ENCODE peak calls at places on chromosome 7, in ten cellular contexts. One of them, this sample, is unnamed.

GRCh38 chr7:5420841-5421625 is 2.6 kb downstream of the TNRC18 start:
- DNase-seq in suprapubic skin: no peak
- DNase-seq in GM12892: no peak
- DNase-seq in transverse colon: no peak
- DNase-seq in HCT116: no peak
- DNase-seq in HL-60: no peak
- DNase-seq in H1: peak; percentile 71
- DNase-seq in sigmoid colon: no peak
- DNase-seq in GM23338: no peak
- DNase-seq in spleen: peak; percentile 89
- DNase-seq in this sample: no peak

GRCh38 chr7:141974831-141975230 is 1.3 kb upstream of the TAS2R38 start:
- DNase-seq in spleen: no peak
- DNase-seq in H1: no peak
- DNase-seq in suprapubic skin: no peak
- DNase-seq in transverse colon: peak; percentile 34
- DNase-seq in HL-60: no peak
- DNase-seq in HCT116: peak; percentile 28
- DNase-seq in GM12892: no peak
- DNase-seq in sigmoid colon: no peak
- DNase-seq in GM23338: peak; percentile 72
- DNase-seq in this sample: no peak

GRCh38 chr7:55365103-55365679 is at the start of gene LANCL2:
- DNase-seq in transverse colon: peak; percentile 60
- DNase-seq in HCT116: no peak
- DNase-seq in HL-60: no peak
- DNase-seq in H1: no peak
- DNase-seq in GM23338: peak; percentile 72
- DNase-seq in suprapubic skin: no peak
- DNase-seq in spleen: no peak
- DNase-seq in GM12892: no peak
- DNase-seq in sigmoid colon: no peak
- DNase-seq in this sample: no peak

GRCh38 chr7:141664450-141664849 is 37.5 kb downstream of the DENND11 start:
- DNase-seq in GM12892: no peak
- DNase-seq in transverse colon: peak; percentile 49
- DNase-seq in GM23338: no peak
- DNase-seq in H1: no peak
- DNase-seq in suprapubic skin: no peak
- DNase-seq in HL-60: no peak
- DNase-seq in spleen: no peak
- DNase-seq in sigmoid colon: no peak
- DNase-seq in HCT116: no peak
- DNase-seq in this sample: no peak

GRCh38 chr7:40808409-40808942 is 673.7 kb downstream of the SUGCT start:
- DNase-seq in spleen: no peak
- DNase-seq in suprapubic skin: no peak
- DNase-seq in HL-60: no peak
- DNase-seq in GM23338: no peak
- DNase-seq in H1: no peak
- DNase-seq in sigmoid colon: no peak
- DNase-seq in HCT116: no peak
- DNase-seq in transverse colon: no peak
- DNase-seq in GM12892: no peak
- DNase-seq in this sample: no peak

GRCh38 chr7:131424219-131424822 is 96.6 kb downstream of the MKLN1 start:
- DNase-seq in GM23338: peak; percentile 16
- DNase-seq in transverse colon: no peak
- DNase-seq in H1: no peak
- DNase-seq in HCT116: peak; percentile 12
- DNase-seq in sigmoid colon: no peak
- DNase-seq in GM12892: no peak
- DNase-seq in spleen: no peak
- DNase-seq in suprapubic skin: no peak
- DNase-seq in HL-60: no peak
- DNase-seq in this sample: peak; percentile 66

GRCh38 chr7:7565746-7566650 is 686 bp upstream of the MIOS start:
- DNase-seq in HCT116: peak; percentile 33
- DNase-seq in spleen: peak; percentile 81
- DNase-seq in GM12892: no peak
- DNase-seq in sigmoid colon: no peak
- DNase-seq in GM23338: peak; percentile 35
- DNase-seq in H1: peak; percentile 58
- DNase-seq in HL-60: no peak
- DNase-seq in suprapubic skin: no peak
- DNase-seq in transverse colon: peak; percentile 25
- DNase-seq in this sample: no peak

GRCh38 chr7:155464183-155464582 is 6.3 kb downstream of the EN2 start:
- DNase-seq in sigmoid colon: no peak
- DNase-seq in suprapubic skin: no peak
- DNase-seq in GM12892: no peak
- DNase-seq in HCT116: no peak
- DNase-seq in HL-60: no peak
- DNase-seq in H1: no peak
- DNase-seq in transverse colon: no peak
- DNase-seq in GM23338: no peak
- DNase-seq in spleen: peak; percentile 15
- DNase-seq in this sample: no peak

GRCh38 chr7:143487566-143487965 is 9.9 kb downstream of the TAS2R41 start:
- DNase-seq in spleen: no peak
- DNase-seq in GM23338: no peak
- DNase-seq in transverse colon: peak; percentile 59
- DNase-seq in suprapubic skin: peak; percentile 84
- DNase-seq in sigmoid colon: peak; percentile 74
- DNase-seq in HCT116: no peak
- DNase-seq in GM12892: no peak
- DNase-seq in H1: no peak
- DNase-seq in HL-60: no peak
- DNase-seq in this sample: no peak

GRCh38 chr7:38685851-38686250 is 54.7 kb upstream of the AMPH start:
- DNase-seq in suprapubic skin: no peak
- DNase-seq in H1: no peak
- DNase-seq in HCT116: no peak
- DNase-seq in GM23338: no peak
- DNase-seq in spleen: no peak
- DNase-seq in transverse colon: no peak
- DNase-seq in sigmoid colon: no peak
- DNase-seq in GM12892: no peak
- DNase-seq in HL-60: no peak
- DNase-seq in this sample: no peak

GRCh38 chr7:141460781-141461715 is 90.2 kb upstream of the AGK start:
- DNase-seq in transverse colon: no peak
- DNase-seq in H1: no peak
- DNase-seq in HCT116: no peak
- DNase-seq in GM23338: no peak
- DNase-seq in suprapubic skin: no peak
- DNase-seq in HL-60: no peak
- DNase-seq in GM12892: no peak
- DNase-seq in spleen: no peak
- DNase-seq in sigmoid colon: no peak
- DNase-seq in this sample: peak; percentile 92

GRCh38 chr7:134420509-134421125 is 38.3 kb downstream of the AKR1B1 start:
- DNase-seq in spleen: no peak
- DNase-seq in HL-60: no peak
- DNase-seq in GM12892: peak; percentile 16
- DNase-seq in transverse colon: peak; percentile 54
- DNase-seq in H1: peak; percentile 65
- DNase-seq in sigmoid colon: no peak
- DNase-seq in GM23338: peak; percentile 82
- DNase-seq in HCT116: peak; percentile 23
- DNase-seq in suprapubic skin: no peak
- DNase-seq in this sample: peak; percentile 14

GRCh38 chr7:135342887-135343286 is 109.2 kb downstream of the STRA8 start:
- DNase-seq in HL-60: no peak
- DNase-seq in spleen: no peak
- DNase-seq in suprapubic skin: no peak
- DNase-seq in HCT116: no peak
- DNase-seq in GM12892: no peak
- DNase-seq in GM23338: no peak
- DNase-seq in sigmoid colon: no peak
- DNase-seq in H1: no peak
- DNase-seq in transverse colon: no peak
- DNase-seq in this sample: no peak

GRCh38 chr7:23469150-23469960 is 936 bp downstream of the IGF2BP3 start:
- DNase-seq in GM12892: no peak
- DNase-seq in HL-60: no peak
- DNase-seq in transverse colon: no peak
- DNase-seq in spleen: peak; percentile 81
- DNase-seq in suprapubic skin: no peak
- DNase-seq in sigmoid colon: no peak
- DNase-seq in H1: peak; percentile 52
- DNase-seq in GM23338: no peak
- DNase-seq in HCT116: no peak
- DNase-seq in this sample: no peak

GRCh38 chr7:16993543-16993942 is 111.8 kb upstream of the AGR3 start:
- DNase-seq in GM23338: no peak
- DNase-seq in transverse colon: no peak
- DNase-seq in HCT116: no peak
- DNase-seq in sigmoid colon: no peak
- DNase-seq in GM12892: no peak
- DNase-seq in spleen: no peak
- DNase-seq in HL-60: no peak
- DNase-seq in H1: no peak
- DNase-seq in suprapubic skin: no peak
- DNase-seq in this sample: no peak

GRCh38 chr7:27677912-27678612 is 15.4 kb upstream of the HIBADH start:
- DNase-seq in suprapubic skin: no peak
- DNase-seq in sigmoid colon: no peak
- DNase-seq in transverse colon: peak; percentile 21
- DNase-seq in HL-60: no peak
- DNase-seq in H1: no peak
- DNase-seq in GM12892: no peak
- DNase-seq in GM23338: no peak
- DNase-seq in spleen: no peak
- DNase-seq in HCT116: peak; percentile 87
- DNase-seq in this sample: no peak
- TF ChIP-seq POLR2AphosphoS5 in suprapubic skin: peak; percentile 16
- TF ChIP-seq POLR2AphosphoS5 in sigmoid colon: peak; percentile 11
- TF ChIP-seq POLR2AphosphoS5 in transverse colon: peak; percentile 49
- TF ChIP-seq POLR2AphosphoS5 in HL-60: no peak
- TF ChIP-seq POLR2AphosphoS5 in H1: no peak
- TF ChIP-seq POLR2AphosphoS5 in GM12892: no peak
- TF ChIP-seq POLR2AphosphoS5 in GM23338: no peak
- TF ChIP-seq POLR2AphosphoS5 in spleen: no peak
- TF ChIP-seq POLR2AphosphoS5 in HCT116: peak; percentile 53
- TF ChIP-seq POLR2AphosphoS5 in this sample: no peak

GRCh38 chr7:102291916-102292267 is 5.2 kb downstream of the SH2B2 start:
- DNase-seq in HL-60: no peak
- DNase-seq in HCT116: no peak
- DNase-seq in GM12892: no peak
- DNase-seq in spleen: no peak
- DNase-seq in H1: no peak
- DNase-seq in GM23338: no peak
- DNase-seq in suprapubic skin: no peak
- DNase-seq in transverse colon: no peak
- DNase-seq in sigmoid colon: no peak
- DNase-seq in this sample: no peak

GRCh38 chr7:102289051-102289450 is 2.4 kb downstream of the SH2B2 start:
- DNase-seq in sigmoid colon: no peak
- DNase-seq in transverse colon: no peak
- DNase-seq in HL-60: no peak
- DNase-seq in suprapubic skin: no peak
- DNase-seq in GM12892: no peak
- DNase-seq in H1: no peak
- DNase-seq in spleen: peak; percentile 88
- DNase-seq in GM23338: no peak
- DNase-seq in HCT116: no peak
- DNase-seq in this sample: no peak

GRCh38 chr7:102288285-102288930 is 1.7 kb downstream of the SH2B2 start:
- DNase-seq in suprapubic skin: no peak
- DNase-seq in GM23338: no peak
- DNase-seq in HL-60: no peak
- DNase-seq in H1: no peak
- DNase-seq in transverse colon: no peak
- DNase-seq in HCT116: no peak
- DNase-seq in sigmoid colon: no peak
- DNase-seq in spleen: no peak
- DNase-seq in GM12892: no peak
- DNase-seq in this sample: no peak

GRCh38 chr7:102292813-102293798 is 6.4 kb downstream of the SH2B2 start:
- DNase-seq in suprapubic skin: no peak
- DNase-seq in GM12892: no peak
- DNase-seq in sigmoid colon: no peak
- DNase-seq in HL-60: no peak
- DNase-seq in HCT116: no peak
- DNase-seq in spleen: no peak
- DNase-seq in H1: no peak
- DNase-seq in transverse colon: no peak
- DNase-seq in GM23338: peak; percentile 56
- DNase-seq in this sample: no peak

GRCh38 chr7:102291056-102291915 is 4.6 kb downstream of the SH2B2 start:
- DNase-seq in HCT116: no peak
- DNase-seq in GM12892: peak; percentile 76
- DNase-seq in HL-60: no peak
- DNase-seq in suprapubic skin: no peak
- DNase-seq in transverse colon: no peak
- DNase-seq in spleen: no peak
- DNase-seq in GM23338: no peak
- DNase-seq in H1: no peak
- DNase-seq in sigmoid colon: no peak
- DNase-seq in this sample: no peak
- TF ChIP-seq POLR2AphosphoS5 in HCT116: no peak
- TF ChIP-seq POLR2AphosphoS5 in GM12892: no peak
- TF ChIP-seq POLR2AphosphoS5 in HL-60: no peak
- TF ChIP-seq POLR2AphosphoS5 in suprapubic skin: no peak
- TF ChIP-seq POLR2AphosphoS5 in transverse colon: no peak
- TF ChIP-seq POLR2AphosphoS5 in spleen: peak; percentile 62
- TF ChIP-seq POLR2AphosphoS5 in GM23338: no peak
- TF ChIP-seq POLR2AphosphoS5 in H1: no peak
- TF ChIP-seq POLR2AphosphoS5 in sigmoid colon: no peak
- TF ChIP-seq POLR2AphosphoS5 in this sample: no peak

GRCh38 chr7:80830584-80831319 is 88.1 kb downstream of the SEMA3C start:
- DNase-seq in HL-60: no peak
- DNase-seq in HCT116: peak; percentile 32
- DNase-seq in GM12892: no peak
- DNase-seq in spleen: no peak
- DNase-seq in GM23338: no peak
- DNase-seq in sigmoid colon: no peak
- DNase-seq in H1: no peak
- DNase-seq in transverse colon: no peak
- DNase-seq in suprapubic skin: no peak
- DNase-seq in this sample: no peak
- TF ChIP-seq POLR2AphosphoS5 in HL-60: no peak
- TF ChIP-seq POLR2AphosphoS5 in HCT116: no peak
- TF ChIP-seq POLR2AphosphoS5 in GM12892: no peak
- TF ChIP-seq POLR2AphosphoS5 in spleen: no peak
- TF ChIP-seq POLR2AphosphoS5 in GM23338: no peak
- TF ChIP-seq POLR2AphosphoS5 in sigmoid colon: peak; percentile 48
- TF ChIP-seq POLR2AphosphoS5 in H1: no peak
- TF ChIP-seq POLR2AphosphoS5 in transverse colon: no peak
- TF ChIP-seq POLR2AphosphoS5 in suprapubic skin: no peak
- TF ChIP-seq POLR2AphosphoS5 in this sample: no peak

DNA sequence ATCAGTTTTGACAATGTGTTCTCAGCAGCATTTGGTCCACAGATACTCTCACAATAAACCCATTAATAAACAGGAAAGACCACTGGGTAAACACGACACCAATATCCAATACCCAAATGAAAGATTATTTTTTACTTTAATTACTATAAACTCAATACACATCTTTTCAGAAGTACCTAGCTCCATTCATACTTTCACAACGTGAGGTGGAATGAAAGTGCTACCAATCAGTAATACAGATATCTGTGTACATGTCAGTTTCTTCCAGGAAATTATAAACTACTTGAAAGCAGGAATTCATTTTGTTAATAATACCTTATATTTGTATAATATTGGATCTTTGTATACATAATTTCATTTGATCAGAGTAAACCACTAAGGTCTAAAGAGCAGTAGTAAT is 11.9 kb downstream of the CDK6 start:
- DNase-seq in GM23338: no peak
- DNase-seq in GM12892: no peak
- DNase-seq in HCT116: no peak
- DNase-seq in transverse colon: no peak
- DNase-seq in HL-60: no peak
- DNase-seq in suprapubic skin: no peak
- DNase-seq in sigmoid colon: no peak
- DNase-seq in spleen: no peak
- DNase-seq in H1: no peak
- DNase-seq in this sample: no peak
- TF ChIP-seq POLR2AphosphoS5 in GM23338: no peak
- TF ChIP-seq POLR2AphosphoS5 in GM12892: no peak
- TF ChIP-seq POLR2AphosphoS5 in HCT116: no peak
- TF ChIP-seq POLR2AphosphoS5 in transverse colon: no peak
- TF ChIP-seq POLR2AphosphoS5 in HL-60: no peak
- TF ChIP-seq POLR2AphosphoS5 in suprapubic skin: no peak
- TF ChIP-seq POLR2AphosphoS5 in sigmoid colon: no peak
- TF ChIP-seq POLR2AphosphoS5 in spleen: no peak
- TF ChIP-seq POLR2AphosphoS5 in H1: no peak
- TF ChIP-seq POLR2AphosphoS5 in this sample: no peak

This sample was measured in SK-N-MC.